ENCODE peak calls at places on chromosomes 6 and 20, in five cellular contexts. C is colonic mucosa, Z is PC-9, S is MM.1S, L is body of pancreas. R is an unnamed sample. For H3K9me3, the result is how much of the 10 kb centered on the place peaks cover.

GRCh38 chr6:14386263-14386981 is 268.9 kb downstream of the CD83 start:
- DNase-seq in C (no peak), Z (no peak), S (peak), L (no peak), R (no peak)

GRCh38 chr20:19858972-19859371 is 100.9 kb downstream of the RIN2 start:
- DNase-seq in C (peak), Z (no peak), S (no peak), L (no peak), R (no peak)

GRCh38 chr20:18056174-18057105 is 1.3 kb downstream of the OVOL2 start:
- DNase-seq in C (peak), Z (peak), S (peak), L (peak), R (no peak)

GRCh38 chr6:156691018-156691417 is 86.2 kb upstream of the ARID1B start:
- DNase-seq in C (no peak), Z (no peak), S (no peak), L (no peak), R (no peak)

GRCh38 chr6:44627091-44627878 is 239.8 kb downstream of the CDC5L start:
- DNase-seq in C (peak), Z (no peak), S (no peak), L (peak), R (no peak)

GRCh38 chr6:87213364-87213763 is 58.0 kb downstream of the ZNF292 start:
- DNase-seq in C (peak), Z (peak), S (no peak), L (peak), R (no peak)

GRCh38 chr6:16059496-16059895 is 69.4 kb upstream of the MYLIP start:
- DNase-seq in C (no peak), Z (no peak), S (no peak), L (no peak), R (no peak)

GRCh38 chr6:45900808-45901752 is 114.6 kb downstream of the CLIC5 start:
- DNase-seq in C (no peak), Z (no peak), S (no peak), L (no peak), R (no peak)

GRCh38 chr6:148471624-148472494 is 129.2 kb downstream of the SASH1 start:
- DNase-seq in C (no peak), Z (no peak), S (no peak), L (no peak), R (no peak)

DNA sequence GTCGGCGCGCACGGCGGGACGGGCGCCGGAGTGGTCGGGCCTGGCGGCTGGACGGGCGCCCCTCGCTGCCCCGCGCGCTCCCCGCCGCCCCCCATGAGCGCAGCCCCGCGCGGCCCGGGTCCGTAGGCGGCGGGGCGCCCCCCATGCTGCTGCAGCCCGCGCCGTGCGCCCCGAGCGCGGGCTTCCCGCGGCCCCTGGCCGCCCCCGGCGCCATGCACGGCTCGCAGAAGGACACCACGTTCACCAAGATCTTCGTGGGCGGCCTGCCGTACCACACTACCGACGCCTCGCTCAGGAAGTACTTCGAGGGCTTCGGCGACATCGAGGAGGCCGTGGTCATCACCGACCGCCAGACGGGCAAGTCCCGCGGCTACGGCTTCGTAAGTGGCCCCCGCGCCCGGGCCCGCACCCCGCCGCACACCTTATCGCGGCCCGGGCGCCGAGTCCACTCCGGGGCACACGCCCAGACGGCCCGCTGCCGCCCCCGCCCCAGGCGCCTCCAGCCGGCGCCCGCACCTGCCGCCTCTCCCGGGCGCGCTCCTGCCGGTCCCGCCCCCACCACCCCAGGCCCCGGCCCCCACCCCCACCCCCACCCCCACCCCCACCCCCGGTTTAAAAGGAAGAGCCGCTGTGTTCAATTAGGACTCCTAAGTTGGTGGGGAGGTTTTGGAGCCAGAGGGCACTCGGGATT is 388 bp downstream of the RBM38 start:
- DNase-seq in C (no peak), Z (no peak), S (peak), L (no peak), R (no peak)
- H3K27ac ChIP-seq in C (peak), Z (no peak), S (peak), L (peak), R (no peak)

GRCh38 chr20:25356294-25356933 is 34.2 kb downstream of the ABHD12 start:
- DNase-seq in C (no peak), Z (no peak), S (no peak), L (peak), R (peak)

GRCh38 chr20:25355866-25356265 is 34.8 kb downstream of the ABHD12 start:
- DNase-seq in C (no peak), Z (no peak), S (no peak), L (no peak), R (no peak)

GRCh38 chr20:25353754-25354705 is 36.6 kb downstream of the ABHD12 start:
- DNase-seq in C (no peak), Z (no peak), S (no peak), L (peak), R (no peak)

GRCh38 chr20:25353368-25353753 is 37.3 kb downstream of the ABHD12 start:
- DNase-seq in C (no peak), Z (no peak), S (no peak), L (no peak), R (no peak)

GRCh38 chr20:25355191-25355590 is 35.4 kb downstream of the ABHD12 start:
- DNase-seq in C (no peak), Z (no peak), S (no peak), L (no peak), R (no peak)
- H3K9me3 ChIP-seq in C (under half), Z (under half), S (under half), L (under half), R (under half)

GRCh38 chr6:18155864-18156396 is 708 bp downstream of the KDM1B start:
- DNase-seq in C (peak), Z (peak), S (peak), L (peak), R (peak)
- H3K27ac ChIP-seq in C (peak), Z (peak), S (peak), L (peak), R (no peak)

GRCh38 chr6:141724731-141725130 is 408.0 kb upstream of the GJE1 start:
- DNase-seq in C (no peak), Z (no peak), S (no peak), L (no peak), R (no peak)

DNA sequence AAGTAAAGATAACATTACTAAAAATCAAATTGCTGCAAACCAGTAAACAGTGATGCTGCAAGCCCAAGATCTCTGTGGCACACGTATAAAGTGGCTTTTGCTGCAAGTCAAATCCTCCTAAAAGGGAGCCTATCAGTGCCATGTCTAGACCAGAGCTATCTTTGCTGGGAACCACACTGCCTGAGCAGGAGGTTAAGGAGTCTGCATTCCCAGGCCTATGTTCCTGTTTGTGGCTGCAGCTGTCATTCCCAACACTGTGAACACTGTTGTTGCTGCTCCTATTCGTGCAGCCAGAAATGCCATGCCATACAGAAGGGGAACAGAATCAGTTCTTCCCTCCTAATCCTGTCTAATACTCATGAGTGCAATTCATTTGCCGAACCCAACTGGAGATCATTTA is 406.6 kb upstream of the GJE1 start:
- DNase-seq in C (no peak), Z (no peak), S (no peak), L (no peak), R (no peak)
- H3K9me3 ChIP-seq in C (under half), Z (under half), S (under half), L (under half), R (under half)

DNA sequence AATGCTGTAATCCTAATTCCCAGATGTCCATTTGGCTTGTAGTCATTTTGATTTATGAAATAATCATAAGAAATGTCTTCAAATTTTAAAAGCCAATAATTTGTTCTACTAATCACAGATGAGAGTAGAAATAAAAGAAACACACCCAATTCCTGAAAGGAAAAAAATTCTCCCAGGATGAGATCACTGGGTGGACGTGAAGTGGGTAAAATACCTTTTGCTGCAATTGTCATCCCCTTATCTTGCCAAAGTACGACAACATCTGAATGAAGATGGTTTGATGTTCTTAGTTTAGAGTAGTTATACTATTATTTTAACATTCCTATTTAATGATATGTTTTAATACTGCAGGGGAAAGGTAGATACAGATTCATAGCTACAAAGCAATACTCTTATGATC is 33.7 kb downstream of the MTHFD1L start:
- DNase-seq in C (no peak), Z (no peak), S (no peak), L (no peak), R (no peak)
- H3K27ac ChIP-seq in C (no peak), Z (no peak), S (no peak), L (no peak), R (no peak)

DNA sequence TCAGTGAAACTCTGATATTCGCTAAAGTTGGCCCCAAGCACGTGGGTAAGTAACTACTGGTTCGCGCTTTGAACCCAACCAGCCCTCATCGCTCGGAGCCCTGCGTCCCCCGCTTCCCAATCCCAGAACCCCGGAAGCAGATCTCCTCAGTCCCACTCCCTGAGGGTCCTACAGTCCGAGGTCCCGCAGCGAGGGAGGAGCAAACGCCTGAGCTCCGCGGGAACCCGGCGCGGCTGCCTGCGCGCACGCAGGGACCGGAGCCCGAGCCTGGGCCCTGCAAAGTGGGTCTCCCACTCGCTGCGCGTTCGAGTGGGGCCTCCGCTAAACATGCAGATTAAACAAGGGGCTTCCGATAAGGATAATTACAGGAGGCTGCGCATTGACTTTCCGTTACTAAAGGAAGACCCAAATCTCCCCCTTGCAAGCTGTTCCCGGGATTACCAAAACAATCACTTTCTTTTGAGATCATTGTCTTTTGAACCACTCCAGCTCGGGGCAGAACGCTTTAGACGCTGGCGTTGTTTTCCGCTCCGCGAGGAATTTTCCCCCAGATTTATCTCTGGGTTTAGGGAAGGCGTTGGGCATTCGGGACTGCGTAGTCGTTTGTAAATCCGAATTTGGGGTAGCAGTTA is 1.3 kb upstream of the VSX1 start:
- DNase-seq in C (no peak), Z (no peak), S (no peak), L (no peak), R (no peak)
- H3K9me3 ChIP-seq in C (under half), Z (under half), S (under half), L (under half), R (under half)

R was measured in iPS DF 6.9.